ENCODE peak calls at places on chromosomes 6 and 20, in four cellular contexts. C, L, E and M are unnamed samples.
A peak's percentile ranks its signal among the peaks of the same experiment; 100 is the strongest.

GRCh38 chr20:9075264-9076095 is 6.6 kb downstream of the PLCB4 start:
- DNase-seq in C (no peak), L (no peak), E (no peak), M (no peak)

GRCh38 chr20:42705550-42705949 is 484.2 kb downstream of the PTPRT start:
- DNase-seq in C (no peak), L (no peak), E (no peak), M (no peak)

GRCh38 chr20:59498291-59498690 is 106.0 kb upstream of the PHACTR3 start:
- DNase-seq in C (no peak), L (no peak), E (no peak), M (no peak)

GRCh38 chr6:24430086-24430485 is 27.4 kb downstream of the MRS2 start:
- DNase-seq in C (no peak), L (no peak), E (no peak), M (no peak)

GRCh38 chr6:88921734-88922133 is 41.7 kb downstream of the RNGTT start:
- DNase-seq in C (no peak), L (no peak), E (no peak), M (no peak)

GRCh38 chr20:23419995-23420901 is 1.0 kb downstream of the NAPB start:
- DNase-seq in C (peak; percentile 45), L (peak; percentile 91), E (peak; percentile 59), M (peak; percentile 19)

GRCh38 chr20:56631318-56631989 is 2.3 kb downstream of the TFAP2C start:
- DNase-seq in C (no peak), L (no peak), E (no peak), M (no peak)

GRCh38 chr20:21548390-21549035 is 34.6 kb upstream of the NKX2-2 start:
- DNase-seq in C (no peak), L (no peak), E (no peak), M (no peak)

GRCh38 chr6:133099573-133099972 is 141.6 kb upstream of the EYA4 start:
- DNase-seq in C (no peak), L (no peak), E (no peak), M (no peak)

GRCh38 chr6:63936399-63936798 is 300.8 kb downstream of the PHF3 start:
- DNase-seq in C (no peak), L (no peak), E (no peak), M (no peak)

GRCh38 chr20:34299925-34300806 is 3.0 kb downstream of the AHCY start:
- DNase-seq in C (no peak), L (no peak), E (no peak), M (peak; percentile 56)

GRCh38 chr20:58645277-58645968 is 5.7 kb upstream of the STX16 start:
- DNase-seq in C (no peak), L (no peak), E (no peak), M (peak; percentile 22)

GRCh38 chr20:21391495-21392298 is 5.6 kb downstream of the NKX2-4 start:
- DNase-seq in C (no peak), L (peak; percentile 74), E (no peak), M (no peak)

GRCh38 chr6:14211596-14211961 is 94.0 kb downstream of the CD83 start:
- DNase-seq in C (no peak), L (peak; percentile 89), E (peak; percentile 64), M (no peak)

GRCh38 chr6:93423542-93423941 is 4.2 kb upstream of the EPHA7 start:
- DNase-seq in C (no peak), L (no peak), E (peak; percentile 46), M (no peak)

GRCh38 chr20:841568-842546 is 8.3 kb downstream of the FAM110A start:
- DNase-seq in C (no peak), L (peak; percentile 79), E (peak; percentile 87), M (peak; percentile 52)
- TF ChIP-seq CTCF in C (no peak), L (no peak), E (no peak), M (no peak)

DNA sequence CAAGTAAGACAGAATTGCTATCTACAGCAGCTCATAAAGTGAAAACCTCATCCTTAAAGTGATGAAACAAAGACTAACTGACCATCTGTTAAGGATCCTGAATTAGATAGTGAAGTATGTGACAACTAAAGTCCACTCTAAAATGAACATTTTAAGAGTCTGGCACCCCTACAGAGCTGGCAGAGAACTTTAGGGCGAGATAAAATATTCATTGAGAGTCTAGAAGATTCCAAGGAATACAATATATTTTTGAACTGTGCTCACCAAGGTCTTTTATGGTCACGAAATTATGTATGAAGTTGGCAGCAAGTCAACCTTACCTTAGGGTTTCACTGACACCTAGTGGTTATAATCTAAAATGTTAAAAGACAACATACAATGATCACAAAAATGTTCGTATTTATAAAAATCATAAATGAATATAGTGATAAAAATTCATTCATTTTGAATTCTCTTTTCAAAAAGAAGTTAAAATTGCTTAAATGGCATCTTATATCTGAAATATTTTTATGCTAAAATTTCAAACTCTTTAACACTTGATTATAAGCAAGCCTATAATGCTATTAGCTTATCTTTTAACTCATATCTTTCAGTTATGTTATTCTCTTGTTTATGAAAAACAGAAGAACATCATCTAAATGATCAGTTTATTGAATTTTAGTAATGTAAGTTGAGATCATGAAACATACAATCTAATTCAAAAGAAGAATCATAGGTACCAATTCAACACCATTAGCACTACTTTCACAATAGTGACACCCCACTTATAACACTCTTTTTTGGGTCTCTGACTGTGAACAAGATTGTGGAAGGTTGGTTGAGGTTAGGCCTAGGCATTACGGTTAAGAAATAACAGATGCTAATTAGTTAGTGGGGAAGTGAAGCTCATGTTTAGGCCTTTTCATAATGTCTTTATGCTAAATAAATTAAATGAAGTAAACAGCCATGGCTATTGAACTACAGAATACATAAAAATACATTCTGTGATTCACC is 27.5 kb downstream of the RSPH3 start:
- DNase-seq in C (peak; percentile 21), L (no peak), E (no peak), M (peak; percentile 15)
- TF ChIP-seq CTCF in C (peak; percentile 66), L (peak; percentile 57), E (peak; percentile 34), M (no peak)

DNA sequence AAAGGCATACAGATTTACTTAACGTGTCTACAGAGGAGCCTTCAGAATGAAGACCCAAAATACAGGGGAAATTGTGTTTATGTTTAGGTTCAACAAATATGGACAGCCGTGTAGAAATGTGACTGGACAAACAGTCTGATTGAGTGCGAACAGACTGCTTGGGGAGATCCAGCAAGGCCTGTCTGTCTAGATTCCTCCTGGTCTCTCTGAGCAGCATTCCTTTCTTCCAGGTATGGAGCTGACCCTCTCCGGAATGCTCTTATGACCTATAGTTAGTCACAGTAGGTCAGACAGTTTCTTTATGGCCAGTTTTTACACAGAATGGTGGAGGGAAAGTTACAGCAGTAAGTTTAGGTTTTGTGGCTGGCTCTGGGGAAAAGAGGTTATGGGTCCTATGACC is 9.0 kb downstream of the RIN2 start:
- DNase-seq in C (no peak), L (no peak), E (no peak), M (no peak)
- TF ChIP-seq CTCF in C (no peak), L (no peak), E (no peak), M (no peak)

GRCh38 chr6:105790635-105791034 is 295.5 kb upstream of the PRDM1 start:
- DNase-seq in C (no peak), L (no peak), E (no peak), M (no peak)
- TF ChIP-seq CTCF in C (no peak), L (no peak), E (no peak), M (no peak)

GRCh38 chr6:100261486-100261885 is 203.2 kb downstream of the SIM1 start:
- DNase-seq in C (no peak), L (no peak), E (no peak), M (no peak)

GRCh38 chr6:100258752-100259151 is 206.0 kb downstream of the SIM1 start:
- DNase-seq in C (no peak), L (no peak), E (no peak), M (no peak)

GRCh38 chr6:100255701-100256100 is 209.0 kb downstream of the SIM1 start:
- DNase-seq in C (no peak), L (no peak), E (no peak), M (no peak)

GRCh38 chr6:100260584-100260983 is 204.1 kb downstream of the SIM1 start:
- DNase-seq in C (no peak), L (no peak), E (no peak), M (no peak)

DNA sequence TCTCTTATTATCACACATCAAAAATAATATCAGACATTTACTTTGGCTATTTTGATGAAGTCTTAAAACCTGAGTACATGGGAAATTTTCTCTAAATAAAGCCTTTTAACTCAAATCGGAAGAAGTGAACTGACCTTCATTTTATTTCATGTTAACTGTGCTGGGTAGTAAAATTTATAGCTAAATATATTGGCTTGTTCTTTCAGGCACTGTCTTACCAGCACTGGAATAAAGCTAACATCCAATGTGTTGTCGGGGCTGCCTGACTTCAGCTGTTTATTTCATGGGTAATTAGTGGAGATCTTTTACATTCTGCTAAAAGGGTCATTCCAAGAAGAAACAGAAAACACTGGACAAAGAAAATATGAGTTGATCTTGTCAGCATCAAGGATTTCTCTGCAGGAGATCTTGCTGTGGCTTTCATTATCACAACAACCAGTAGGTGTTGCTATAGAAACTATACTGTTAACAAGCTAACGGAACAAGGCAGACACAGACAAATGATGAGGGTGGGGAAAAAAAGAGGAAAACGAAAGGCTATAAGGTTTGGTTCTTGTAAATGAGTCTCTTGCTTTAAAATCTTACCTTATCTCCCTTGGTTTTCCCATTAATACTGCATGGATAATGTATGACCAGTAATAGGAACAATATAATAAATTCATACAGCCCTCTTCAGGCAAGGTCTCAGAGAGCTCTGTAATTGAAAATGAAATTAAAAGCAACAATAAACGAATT is 206.9 kb downstream of the SIM1 start:
- DNase-seq in C (peak; percentile 46), L (no peak), E (no peak), M (no peak)
- TF ChIP-seq CTCF in C (peak; percentile 44), L (no peak), E (no peak), M (peak; percentile 28)

GRCh38 chr6:109465772-109466171 is 10.2 kb upstream of the MICAL1 start:
- DNase-seq in C (no peak), L (no peak), E (no peak), M (peak; percentile 87)
- TF ChIP-seq CTCF in C (no peak), L (no peak), E (no peak), M (no peak)

GRCh38 chr6:127186889-127187288 is 68.4 kb downstream of the RSPO3 start:
- DNase-seq in C (peak; percentile 3), L (peak; percentile 92), E (peak; percentile 64), M (no peak)
- TF ChIP-seq CTCF in C (peak; percentile 43), L (peak; percentile 48), E (no peak), M (peak; percentile 72)

GRCh38 chr6:15952231-15953151 is 176.4 kb upstream of the MYLIP start:
- DNase-seq in C (no peak), L (no peak), E (no peak), M (no peak)
- TF ChIP-seq CTCF in C (no peak), L (no peak), E (no peak), M (no peak)

GRCh38 chr6:36141091-36141490 is 10.8 kb downstream of the MAPK13 start:
- DNase-seq in C (no peak), L (no peak), E (no peak), M (no peak)

GRCh38 chr6:36139991-36140710 is 9.8 kb downstream of the MAPK13 start:
- DNase-seq in C (no peak), L (no peak), E (no peak), M (no peak)

GRCh38 chr6:36141961-36142360 is 11.6 kb downstream of the MAPK13 start:
- DNase-seq in C (no peak), L (no peak), E (no peak), M (no peak)

GRCh38 chr6:36138667-36139066 is 8.4 kb downstream of the MAPK13 start:
- DNase-seq in C (no peak), L (no peak), E (no peak), M (no peak)

GRCh38 chr6:36139431-36139830 is 9.1 kb downstream of the MAPK13 start:
- DNase-seq in C (no peak), L (no peak), E (no peak), M (no peak)
- TF ChIP-seq CTCF in C (no peak), L (no peak), E (no peak), M (no peak)